ENCODE peak calls at places on chromosomes 7 and 10, in eight cellular contexts. U is EH; P is T-helper 1 cell; V is GM10248; X is Right ventricle myocardium superior; H is NCI-H1105; Y is adrenal gland; B is effector CD4-positive, alpha-beta T cell. R is an unnamed sample.

GRCh38 chr10:125085281-125085680 is 75.1 kb downstream of the CTBP2 start:
- DNase-seq in P (no peak), Y (no peak), B (no peak), H (no peak), X (no peak), V (no peak), U (no peak), R (no peak)

GRCh38 chr7:84187087-84187805 is 7.3 kb downstream of the SEMA3A start:
- DNase-seq in V (no peak), X (no peak), P (no peak), H (no peak), U (no peak), Y (no peak), B (no peak), R (no peak)

GRCh38 chr7:27745064-27745583 is 5.2 kb downstream of the TAX1BP1 start:
- DNase-seq in X (no peak), H (no peak), B (no peak), V (no peak), U (peak; percentile 84), P (no peak), Y (peak; percentile 54), R (peak; percentile 12)

GRCh38 chr10:124259139-124259825 is 159.4 kb downstream of the OAT start:
- DNase-seq in H (no peak), U (peak; percentile 42), B (no peak), X (no peak), V (no peak), Y (no peak), P (no peak), R (no peak)

GRCh38 chr10:63491558-63492316 is 26.0 kb upstream of the JMJD1C start:
- DNase-seq in P (no peak), Y (no peak), X (no peak), U (peak; percentile 77), V (no peak), B (no peak), H (no peak), R (no peak)

GRCh38 chr7:121515651-121516401 is 119.7 kb upstream of the FAM3C start:
- DNase-seq in X (no peak), Y (no peak), B (no peak), U (peak; percentile 21), H (no peak), P (no peak), V (no peak), R (no peak)

GRCh38 chr10:70775679-70776454 is 9.3 kb downstream of the TBATA start:
- DNase-seq in B (no peak), P (no peak), H (no peak), Y (no peak), U (no peak), X (peak; percentile 30), V (peak; percentile 8), R (no peak)

GRCh38 chr7:128032605-128033235 is 1.5 kb upstream of the LRRC4 start:
- DNase-seq in H (no peak), X (peak; percentile 50), P (no peak), B (no peak), U (no peak), Y (peak; percentile 48), V (peak; percentile 39), R (no peak)

GRCh38 chr7:46157931-46158330 is 236.9 kb upstream of the IGFBP3 start:
- DNase-seq in X (no peak), B (no peak), U (no peak), V (no peak), Y (no peak), H (no peak), P (no peak), R (no peak)

GRCh38 chr7:85025312-85025756 is 161.5 kb downstream of the SEMA3D start:
- DNase-seq in P (no peak), B (no peak), X (peak; percentile 61), V (no peak), U (no peak), Y (no peak), H (no peak), R (no peak)

GRCh38 chr7:76357379-76358052 is 1.3 kb downstream of the YWHAG start:
- DNase-seq in H (no peak), B (no peak), Y (no peak), V (no peak), X (no peak), U (no peak), P (no peak), R (no peak)

GRCh38 chr7:108455833-108456677 is at the start of gene NRCAM:
- DNase-seq in H (peak; percentile 96), U (peak; percentile 13), B (no peak), V (peak; percentile 73), P (no peak), X (peak; percentile 43), Y (peak; percentile 94), R (peak; percentile 95)

GRCh38 chr10:11573497-11573896 is 38.0 kb downstream of the USP6NL start:
- DNase-seq in X (no peak), H (no peak), B (no peak), P (no peak), Y (no peak), V (no peak), U (peak; percentile 28), R (no peak)

GRCh38 chr10:24383681-24384106 is 174.8 kb downstream of the KIAA1217 start:
- DNase-seq in V (peak; percentile 84), U (peak; percentile 71), B (no peak), Y (peak; percentile 91), H (peak; percentile 39), X (peak; percentile 85), P (no peak), R (peak; percentile 65)

GRCh38 chr7:142001163-142001874 is 5.6 kb downstream of the MGAM start:
- DNase-seq in X (no peak), P (no peak), Y (no peak), V (no peak), U (no peak), B (no peak), H (no peak), R (no peak)

GRCh38 chr10:71232089-71232998 is 20.0 kb downstream of the UNC5B start:
- DNase-seq in Y (peak; percentile 84), V (no peak), U (no peak), X (peak; percentile 90), B (no peak), P (no peak), H (no peak), R (no peak)

GRCh38 chr10:83917519-83918506 is 221.5 kb upstream of the GHITM start:
- DNase-seq in B (no peak), Y (peak; percentile 20), X (peak; percentile 59), V (peak; percentile 41), U (no peak), P (no peak), H (no peak), R (no peak)

GRCh38 chr7:744854-745430 is 17.9 kb upstream of the PRKAR1B start:
- DNase-seq in P (no peak), V (no peak), X (peak; percentile 14), H (no peak), U (no peak), B (no peak), Y (no peak), R (no peak)

GRCh38 chr7:71507665-71508064 is 375.7 kb downstream of the GALNT17 start:
- DNase-seq in X (no peak), H (no peak), U (no peak), B (no peak), P (no peak), V (no peak), Y (no peak), R (no peak)

GRCh38 chr10:67520924-67521520 is 175.0 kb downstream of the CTNNA3 start:
- DNase-seq in B (peak; percentile 7), X (no peak), V (peak; percentile 36), Y (peak; percentile 34), P (no peak), H (peak; percentile 3), U (peak; percentile 58), R (no peak)

GRCh38 chr7:37433166-37433565 is 15.5 kb downstream of the ELMO1 start:
- DNase-seq in B (no peak), U (no peak), X (no peak), V (no peak), H (no peak), P (no peak), Y (no peak), R (no peak)

GRCh38 chr10:58360412-58361004 is 24.7 kb upstream of the TFAM start:
- DNase-seq in Y (no peak), X (no peak), U (peak; percentile 49), P (no peak), B (no peak), H (no peak), V (no peak), R (no peak)

GRCh38 chr10:132909491-132910071 is 32.8 kb downstream of the CFAP46 start:
- DNase-seq in V (no peak), U (no peak), H (no peak), P (no peak), Y (no peak), B (no peak), X (peak; percentile 23), R (no peak)

GRCh38 chr10:3526721-3527120 is 258.3 kb downstream of the KLF6 start:
- DNase-seq in H (no peak), U (peak; percentile 92), X (no peak), P (no peak), B (no peak), V (no peak), Y (no peak), R (no peak)

GRCh38 chr7:117666689-117667088 is 186.9 kb downstream of the CFTR start:
- DNase-seq in P (no peak), H (no peak), B (no peak), Y (no peak), U (no peak), V (no peak), X (no peak), R (no peak)

GRCh38 chr10:52864459-52865106 is 92.0 kb upstream of the MBL2 start:
- DNase-seq in H (no peak), U (peak; percentile 96), Y (no peak), X (peak; percentile 62), V (no peak), P (no peak), B (no peak), R (no peak)

GRCh38 chr10:15202639-15203038 is 34.1 kb upstream of the NMT2 start:
- DNase-seq in X (no peak), B (no peak), P (no peak), U (peak; percentile 43), V (no peak), Y (no peak), H (no peak), R (no peak)

GRCh38 chr10:88385601-88386203 is 197.4 kb downstream of the RNLS start:
- DNase-seq in U (no peak), P (peak; percentile 9), B (peak; percentile 14), H (no peak), V (peak; percentile 54), Y (peak; percentile 30), X (peak; percentile 41), R (no peak)

GRCh38 chr10:49748006-49748405 is 14.1 kb downstream of the OGDHL start:
- DNase-seq in X (no peak), P (no peak), Y (no peak), V (no peak), B (no peak), U (no peak), H (no peak), R (no peak)

GRCh38 chr7:57399972-57400371 is 50.0 kb upstream of the ZNF716 start:
- DNase-seq in U (no peak), V (no peak), Y (no peak), B (no peak), X (no peak), P (no peak), H (no peak), R (no peak)

GRCh38 chr7:40579401-40579800 is 444.6 kb downstream of the SUGCT start:
- DNase-seq in P (no peak), V (no peak), H (no peak), Y (no peak), U (peak; percentile 74), B (no peak), X (no peak), R (no peak)

GRCh38 chr7:44223362-44224114 is 22.8 kb downstream of the YKT6 start:
- DNase-seq in V (no peak), U (no peak), B (no peak), X (peak; percentile 8), H (no peak), P (no peak), Y (no peak), R (peak; percentile 43)

GRCh38 chr10:76252733-76253132 is 821.3 kb downstream of the LRMDA start:
- DNase-seq in B (no peak), H (no peak), U (no peak), V (no peak), X (no peak), P (no peak), Y (no peak), R (no peak)